ENCODE peak calls at places on chromosomes 3 and 15, in ten cellular contexts. H is activated CD4-positive, alpha-beta T cell treated with anti-CD3 and anti-CD28 coated beads, Interleukin-2, amount 10 ng/mL, durations not matched to agents 7 days and 5 days; K is ELF-1; Z is GM03348; B is amniotic stem cell; A is stimulated activated CD4-positive, alpha-beta T cell treated with anti-CD3 and anti-CD28 coated beads, Interleukin-1b, Interleukin-23, amount 100 ng/mL, for 4 hours; R is nucleus accumbens; V is HAP-1; U is activated gamma-delta T cell treated with Interleukin-2 at 50 U/mL for 16 hours; G is left kidney. E is an unnamed sample.

GRCh38 chr3:4712109-4712508 is 219.0 kb downstream of the ITPR1 start:
- DNase-seq in H (no peak), K (no peak), Z (no peak), B (no peak), A (no peak), R (no peak), V (no peak), U (no peak), G (no peak), E (peak; percentile 96)

GRCh38 chr3:14118400-14119165 is 6.1 kb downstream of the CHCHD4 start:
- DNase-seq in H (no peak), K (no peak), Z (no peak), B (no peak), A (no peak), R (no peak), V (no peak), U (no peak), G (no peak), E (no peak)

GRCh38 chr15:53808058-53808703 is 48.7 kb upstream of the WDR72 start:
- DNase-seq in H (no peak), K (no peak), Z (peak; percentile 37), B (no peak), A (no peak), R (no peak), V (no peak), U (no peak), G (no peak), E (no peak)

GRCh38 chr3:159499031-159499793 is 489.4 kb upstream of the IL12A start:
- DNase-seq in H (no peak), K (no peak), Z (peak; percentile 6), B (no peak), A (no peak), R (no peak), V (no peak), U (no peak), G (no peak), E (no peak)

GRCh38 chr15:49215768-49216739 is 46.0 kb downstream of the GALK2 start:
- DNase-seq in H (no peak), K (peak; percentile 24), Z (no peak), B (no peak), A (no peak), R (no peak), V (no peak), U (no peak), G (peak; percentile 66), E (no peak)

GRCh38 chr15:38065721-38066120 is 131.3 kb downstream of the TMCO5A start:
- DNase-seq in H (no peak), K (no peak), Z (no peak), B (no peak), A (no peak), R (no peak), V (no peak), U (no peak), G (no peak), E (no peak)

GRCh38 chr3:164748626-164749025 is 329.7 kb downstream of the SI start:
- DNase-seq in H (no peak), K (no peak), Z (no peak), B (no peak), A (no peak), R (no peak), V (no peak), U (no peak), G (no peak), E (no peak)

GRCh38 chr3:53195066-53195450 is 34.0 kb downstream of the PRKCD start:
- DNase-seq in H (no peak), K (no peak), Z (no peak), B (no peak), A (no peak), R (no peak), V (no peak), U (no peak), G (no peak), E (no peak)

GRCh38 chr3:158802399-158803023 is 657 bp downstream of the MFSD1 start:
- DNase-seq in H (peak; percentile 26), K (no peak), Z (no peak), B (no peak), A (no peak), R (no peak), V (peak; percentile 25), U (peak; percentile 6), G (no peak), E (no peak)

GRCh38 chr3:17891139-17891850 is 148.9 kb upstream of the TBC1D5 start:
- DNase-seq in H (no peak), K (no peak), Z (peak; percentile 27), B (no peak), A (no peak), R (no peak), V (no peak), U (no peak), G (no peak), E (no peak)

GRCh38 chr3:73503781-73504180 is 121.0 kb downstream of the PDZRN3 start:
- DNase-seq in H (no peak), K (no peak), Z (no peak), B (no peak), A (no peak), R (no peak), V (no peak), U (no peak), G (no peak), E (no peak)

GRCh38 chr3:139310474-139310933 is 33.3 kb upstream of the MRPS22 start:
- DNase-seq in H (no peak), K (no peak), Z (peak; percentile 82), B (peak; percentile 24), A (no peak), R (no peak), V (no peak), U (no peak), G (no peak), E (peak; percentile 95)

GRCh38 chr3:27623085-27623753 is 98.9 kb downstream of the EOMES start:
- DNase-seq in H (no peak), K (no peak), Z (no peak), B (no peak), A (no peak), R (no peak), V (no peak), U (no peak), G (peak; percentile 43), E (no peak)

GRCh38 chr3:129461461-129462146 is 21.6 kb downstream of the IFT122 start:
- DNase-seq in H (no peak), K (no peak), Z (no peak), B (no peak), A (no peak), R (no peak), V (no peak), U (no peak), G (no peak), E (no peak)

GRCh38 chr3:18559323-18559972 is 134.3 kb upstream of the SATB1 start:
- DNase-seq in H (peak; percentile 47), K (peak; percentile 76), Z (peak; percentile 19), B (no peak), A (no peak), R (no peak), V (peak; percentile 49), U (peak; percentile 7), G (peak; percentile 89), E (peak; percentile 10)

GRCh38 chr3:141877911-141878310 is 1.5 kb downstream of the ATP1B3 start:
- DNase-seq in H (no peak), K (no peak), Z (peak; percentile 22), B (no peak), A (no peak), R (no peak), V (peak; percentile 57), U (no peak), G (peak; percentile 32), E (no peak)

GRCh38 chr3:40801276-40801675 is 276.5 kb downstream of the ZNF621 start:
- DNase-seq in H (no peak), K (no peak), Z (no peak), B (no peak), A (no peak), R (no peak), V (no peak), U (no peak), G (no peak), E (no peak)

GRCh38 chr3:187753516-187753915 is 8.2 kb upstream of the BCL6 start:
- DNase-seq in H (no peak), K (no peak), Z (no peak), B (no peak), A (no peak), R (no peak), V (no peak), U (no peak), G (no peak), E (no peak)

GRCh38 chr3:126351086-126351770 is 6.0 kb downstream of the KLF15 start:
- DNase-seq in H (no peak), K (no peak), Z (no peak), B (no peak), A (no peak), R (no peak), V (peak; percentile 6), U (no peak), G (no peak), E (no peak)

GRCh38 chr3:154552338-154552737 is 122.3 kb upstream of the GPR149 start:
- DNase-seq in H (no peak), K (peak; percentile 16), Z (no peak), B (no peak), A (no peak), R (no peak), V (no peak), U (no peak), G (no peak), E (no peak)

GRCh38 chr3:115713247-115713646 is 89.9 kb downstream of the GAP43 start:
- DNase-seq in H (no peak), K (no peak), Z (peak; percentile 23), B (no peak), A (no peak), R (no peak), V (no peak), U (no peak), G (peak; percentile 54), E (no peak)

GRCh38 chr3:48784426-48785120 is 63.1 kb downstream of the PRKAR2A start:
- DNase-seq in H (no peak), K (no peak), Z (no peak), B (no peak), A (no peak), R (no peak), V (no peak), U (no peak), G (peak; percentile 77), E (peak; percentile 32)

GRCh38 chr3:42908675-42909074 is 2.7 kb downstream of the ZNF662 start:
- DNase-seq in H (no peak), K (no peak), Z (no peak), B (no peak), A (no peak), R (no peak), V (no peak), U (no peak), G (no peak), E (no peak)

GRCh38 chr15:74983725-74984231 is 11.6 kb upstream of the SCAMP5 start:
- DNase-seq in H (no peak), K (no peak), Z (no peak), B (no peak), A (no peak), R (no peak), V (no peak), U (peak; percentile 8), G (no peak), E (no peak)